ENCODE peak calls at places on chromosome 17, in six cellular contexts. M is upper lobe of left lung, S is OCI-LY7, I is upper lobe of right lung, R is SJSA1, P is stomach. C is an unnamed sample.

GRCh38 chr17:74444406-74444805 is 12.5 kb downstream of the GPRC5C start:
- DNase-seq in M (no peak), S (no peak), I (peak; percentile 70), R (no peak), P (peak; percentile 89), C (no peak)

GRCh38 chr17:40846515-40847155 is 20.4 kb downstream of the KRT12 start:
- DNase-seq in M (no peak), S (no peak), I (no peak), R (no peak), P (no peak), C (no peak)

GRCh38 chr17:35896011-35896587 is 15.9 kb upstream of the CCL5 start:
- DNase-seq in M (no peak), S (no peak), I (no peak), R (no peak), P (no peak), C (no peak)

GRCh38 chr17:34364741-34365140 is 1.7 kb upstream of the CCL1 start:
- DNase-seq in M (no peak), S (peak; percentile 90), I (no peak), R (no peak), P (no peak), C (no peak)

GRCh38 chr17:7260601-7261376 is 1.5 kb downstream of the CLDN7 start:
- DNase-seq in M (peak; percentile 93), S (no peak), I (peak; percentile 93), R (no peak), P (peak; percentile 47), C (peak; percentile 29)

GRCh38 chr17:10631048-10631700 is 25.9 kb downstream of the MYH3 start:
- DNase-seq in M (peak; percentile 79), S (no peak), I (no peak), R (no peak), P (no peak), C (no peak)

GRCh38 chr17:8599351-8600011 is 31.0 kb downstream of the MYH10 start:
- DNase-seq in M (no peak), S (no peak), I (no peak), R (no peak), P (no peak), C (no peak)

GRCh38 chr17:68437979-68438877 is 19.1 kb downstream of the WIPI1 start:
- DNase-seq in M (no peak), S (peak; percentile 87), I (no peak), R (no peak), P (peak; percentile 72), C (peak; percentile 45)

GRCh38 chr17:14746784-14747575 is 446.1 kb downstream of the HS3ST3B1 start:
- DNase-seq in M (no peak), S (no peak), I (peak; percentile 68), R (no peak), P (no peak), C (no peak)

GRCh38 chr17:73201215-73202069 is 8.6 kb downstream of the COG1 start:
- DNase-seq in M (no peak), S (no peak), I (no peak), R (no peak), P (no peak), C (no peak)

GRCh38 chr17:14813649-14814048 is 451.5 kb downstream of the PMP22 start:
- DNase-seq in M (peak; percentile 72), S (peak; percentile 68), I (peak; percentile 73), R (no peak), P (no peak), C (peak; percentile 50)

GRCh38 chr17:3026125-3026855 is 37.1 kb downstream of the OR1D5 start:
- DNase-seq in M (no peak), S (no peak), I (peak; percentile 56), R (no peak), P (no peak), C (no peak)

GRCh38 chr17:3961564-3962047 is 2.6 kb downstream of the ATP2A3 start:
- DNase-seq in M (no peak), S (peak; percentile 97), I (no peak), R (no peak), P (no peak), C (no peak)

GRCh38 chr17:79294459-79295071 is 219.9 kb downstream of the ENGASE start:
- DNase-seq in M (peak; percentile 83), S (peak; percentile 31), I (peak; percentile 83), R (peak; percentile 69), P (peak; percentile 57), C (peak; percentile 13)

GRCh38 chr17:71170070-71170469 is 950.8 kb upstream of the SOX9 start:
- DNase-seq in M (no peak), S (no peak), I (no peak), R (no peak), P (no peak), C (no peak)

GRCh38 chr17:46772013-46772878 is 46.2 kb downstream of the WNT3 start:
- DNase-seq in M (no peak), S (no peak), I (peak; percentile 85), R (peak; percentile 66), P (peak; percentile 41), C (peak; percentile 23)

GRCh38 chr17:7479139-7479388 is 367 bp downstream of the ZBTB4 start:
- DNase-seq in M (no peak), S (no peak), I (no peak), R (no peak), P (no peak), C (no peak)

GRCh38 chr17:9470171-9470570 is 105.4 kb downstream of the STX8 start:
- DNase-seq in M (no peak), S (no peak), I (no peak), R (no peak), P (no peak), C (peak; percentile 36)

GRCh38 chr17:79798296-79799173 is 1.7 kb upstream of the CBX8 start:
- DNase-seq in M (peak; percentile 86), S (no peak), I (no peak), R (no peak), P (no peak), C (no peak)

GRCh38 chr17:75697651-75698291 is 23.5 kb upstream of the ITGB4 start:
- DNase-seq in M (no peak), S (no peak), I (no peak), R (peak; percentile 92), P (peak; percentile 65), C (no peak)

GRCh38 chr17:66975614-66976378 is 11.3 kb downstream of the CACNG4 start:
- DNase-seq in M (no peak), S (peak; percentile 27), I (no peak), R (no peak), P (peak; percentile 44), C (no peak)

GRCh38 chr17:37233001-37233400 is 142.8 kb upstream of the C17orf78 start:
- DNase-seq in M (no peak), S (no peak), I (no peak), R (no peak), P (no peak), C (no peak)

GRCh38 chr17:44065668-44066203 is 735 bp downstream of the LSM12 start:
- DNase-seq in M (no peak), S (peak; percentile 39), I (no peak), R (no peak), P (no peak), C (no peak)

GRCh38 chr17:69565447-69565846 is 150.9 kb downstream of the MAP2K6 start:
- DNase-seq in M (no peak), S (no peak), I (no peak), R (no peak), P (no peak), C (no peak)

GRCh38 chr17:29155235-29155965 is 24.8 kb downstream of the MYO18A start:
- DNase-seq in M (peak; percentile 54), S (no peak), I (peak; percentile 78), R (peak; percentile 81), P (peak; percentile 65), C (peak; percentile 30)

GRCh38 chr17:15965510-15965909 is 20.6 kb downstream of the ADORA2B start:
- DNase-seq in M (no peak), S (no peak), I (no peak), R (no peak), P (no peak), C (no peak)

GRCh38 chr17:15967706-15968399 is 22.9 kb downstream of the ADORA2B start:
- DNase-seq in M (no peak), S (no peak), I (no peak), R (peak; percentile 60), P (no peak), C (no peak)

GRCh38 chr17:15963670-15964110 is 18.8 kb downstream of the ADORA2B start:
- DNase-seq in M (no peak), S (no peak), I (no peak), R (peak; percentile 96), P (no peak), C (no peak)

GRCh38 chr17:15966879-15967248 is 21.9 kb downstream of the ADORA2B start:
- DNase-seq in M (peak; percentile 29), S (no peak), I (peak; percentile 82), R (no peak), P (no peak), C (no peak)

GRCh38 chr17:15966183-15966878 is 21.4 kb downstream of the ADORA2B start:
- DNase-seq in M (no peak), S (no peak), I (peak; percentile 88), R (no peak), P (peak; percentile 72), C (no peak)
- H3K27ac ChIP-seq in M (peak overlapping the region; percentile 84), S (no peak overlapping the region), I (peak overlapping the region; percentile 76), R (peak overlapping the region; percentile 15), P (peak overlapping the region; percentile 43), C (no peak overlapping the region)

GRCh38 chr17:50745631-50746030 is 21.7 kb downstream of the ANKRD40CL start:
- DNase-seq in M (no peak), S (no peak), I (no peak), R (no peak), P (no peak), C (no peak)
- H3K36me3 ChIP-seq in M (peaks cover 48% of the 10 kb centered on the region), S (peaks cover 100% of the 10 kb centered on the region), I (peaks cover 100% of the 10 kb centered on the region), R (peaks cover 99% of the 10 kb centered on the region), P (peaks cover 100% of the 10 kb centered on the region), C (peaks cover 96% of the 10 kb centered on the region)

GRCh38 chr17:80936218-80936617 is 55.4 kb upstream of the CHMP6 start:
- DNase-seq in M (no peak), S (no peak), I (no peak), R (no peak), P (no peak), C (no peak)

GRCh38 chr17:80939151-80940145 is 52.2 kb upstream of the CHMP6 start:
- DNase-seq in M (no peak), S (no peak), I (peak; percentile 29), R (no peak), P (no peak), C (no peak)

GRCh38 chr17:80940171-80941123 is 51.2 kb upstream of the CHMP6 start:
- DNase-seq in M (peak; percentile 68), S (peak; percentile 62), I (peak; percentile 57), R (no peak), P (no peak), C (no peak)

GRCh38 chr17:80937501-80938356 is 53.9 kb upstream of the CHMP6 start:
- DNase-seq in M (peak; percentile 29), S (no peak), I (peak; percentile 56), R (no peak), P (no peak), C (no peak)

DNA sequence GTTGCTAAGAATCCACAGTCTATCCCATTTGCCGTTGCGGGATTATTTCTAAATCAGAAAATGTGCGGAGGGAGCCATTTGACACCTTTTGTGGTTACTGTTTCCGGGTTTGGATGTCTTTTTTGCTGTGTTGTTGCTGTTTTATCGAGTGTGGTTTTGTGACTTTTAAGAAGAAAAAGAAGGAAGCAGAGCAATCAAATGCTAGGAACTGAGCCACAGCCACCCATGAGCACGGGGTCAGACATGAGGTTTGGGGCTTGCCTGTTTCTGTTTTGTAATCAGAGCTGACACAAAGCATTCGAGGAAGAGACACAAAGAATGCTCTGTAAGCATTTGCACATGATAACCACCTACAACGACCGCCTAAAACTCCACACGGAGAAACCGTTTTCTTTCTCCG is 53.1 kb upstream of the CHMP6 start:
- DNase-seq in M (no peak), S (no peak), I (peak; percentile 58), R (no peak), P (no peak), C (no peak)
- H3K27ac ChIP-seq in M (no peak overlapping the region), S (no peak overlapping the region), I (no peak overlapping the region), R (no peak overlapping the region), P (no peak overlapping the region), C (no peak overlapping the region)

GRCh38 chr17:48915459-48916282 is 7.5 kb downstream of the UBE2Z start:
- DNase-seq in M (no peak), S (no peak), I (no peak), R (peak; percentile 85), P (peak; percentile 31), C (peak; percentile 66)
- H3K36me3 ChIP-seq in M (peaks cover 29% of the 10 kb centered on the region), S (peaks cover 99% of the 10 kb centered on the region), I (peaks cover 84% of the 10 kb centered on the region), R (peaks cover 98% of the 10 kb centered on the region), P (peaks cover 97% of the 10 kb centered on the region), C (peaks cover 89% of the 10 kb centered on the region)